ENCODE peak calls at places on chromosomes 7 and 10, in nine cellular contexts. One of them, this sample, is unnamed.

GRCh38 chr7:34739651-34740300 is 81.8 kb downstream of the NPSR1 start:
- DNase-seq in NCI-H460: no peak
- DNase-seq in brain pericyte: no peak
- DNase-seq in H54: no peak
- DNase-seq in NCI-H2029: no peak
- DNase-seq in iPS DF 6.9: no peak
- DNase-seq in endothelial cell: no peak
- DNase-seq in B cell: no peak
- DNase-seq in activated B cell treated with CpG ODN at 0.5 μM for 24 hours: no peak
- DNase-seq in this sample: no peak

GRCh38 chr7:129271500-129272355 is 46.9 kb downstream of the AHCYL2 start:
- DNase-seq in B cell: peak; percentile 58
- DNase-seq in NCI-H2029: peak; percentile 26
- DNase-seq in H54: peak; percentile 13
- DNase-seq in activated B cell treated with CpG ODN at 0.5 μM for 24 hours: no peak
- DNase-seq in iPS DF 6.9: peak; percentile 50
- DNase-seq in NCI-H460: peak; percentile 48
- DNase-seq in endothelial cell: peak; percentile 69
- DNase-seq in brain pericyte: peak; percentile 26
- DNase-seq in this sample: peak; percentile 77

GRCh38 chr7:8092140-8092539 is 123.5 kb downstream of the GLCCI1 start:
- DNase-seq in B cell: no peak
- DNase-seq in NCI-H460: no peak
- DNase-seq in NCI-H2029: no peak
- DNase-seq in H54: no peak
- DNase-seq in brain pericyte: no peak
- DNase-seq in endothelial cell: no peak
- DNase-seq in activated B cell treated with CpG ODN at 0.5 μM for 24 hours: no peak
- DNase-seq in iPS DF 6.9: no peak
- DNase-seq in this sample: no peak

GRCh38 chr10:35626971-35627507 is 15.1 kb downstream of the FZD8 start:
- DNase-seq in brain pericyte: no peak
- DNase-seq in H54: no peak
- DNase-seq in NCI-H2029: no peak
- DNase-seq in endothelial cell: no peak
- DNase-seq in NCI-H460: no peak
- DNase-seq in iPS DF 6.9: no peak
- DNase-seq in B cell: no peak
- DNase-seq in activated B cell treated with CpG ODN at 0.5 μM for 24 hours: no peak
- DNase-seq in this sample: no peak

GRCh38 chr7:134654104-134654775 is 7.6 kb downstream of the BPGM start:
- DNase-seq in activated B cell treated with CpG ODN at 0.5 μM for 24 hours: no peak
- DNase-seq in endothelial cell: no peak
- DNase-seq in B cell: no peak
- DNase-seq in NCI-H460: no peak
- DNase-seq in NCI-H2029: no peak
- DNase-seq in iPS DF 6.9: no peak
- DNase-seq in H54: no peak
- DNase-seq in brain pericyte: no peak
- DNase-seq in this sample: no peak

GRCh38 chr7:148804343-148805234 is 79.5 kb downstream of the EZH2 start:
- DNase-seq in iPS DF 6.9: no peak
- DNase-seq in H54: no peak
- DNase-seq in B cell: no peak
- DNase-seq in NCI-H460: no peak
- DNase-seq in endothelial cell: no peak
- DNase-seq in NCI-H2029: no peak
- DNase-seq in brain pericyte: no peak
- DNase-seq in activated B cell treated with CpG ODN at 0.5 μM for 24 hours: no peak
- DNase-seq in this sample: no peak

GRCh38 chr7:24703296-24703695 is 54.0 kb downstream of the GSDME start:
- DNase-seq in endothelial cell: no peak
- DNase-seq in activated B cell treated with CpG ODN at 0.5 μM for 24 hours: no peak
- DNase-seq in iPS DF 6.9: no peak
- DNase-seq in brain pericyte: no peak
- DNase-seq in B cell: no peak
- DNase-seq in NCI-H460: no peak
- DNase-seq in H54: no peak
- DNase-seq in NCI-H2029: no peak
- DNase-seq in this sample: no peak

GRCh38 chr10:77120012-77120411 is 517.6 kb downstream of the KCNMA1 start:
- DNase-seq in endothelial cell: no peak
- DNase-seq in B cell: no peak
- DNase-seq in H54: no peak
- DNase-seq in iPS DF 6.9: no peak
- DNase-seq in NCI-H460: no peak
- DNase-seq in brain pericyte: no peak
- DNase-seq in activated B cell treated with CpG ODN at 0.5 μM for 24 hours: no peak
- DNase-seq in NCI-H2029: no peak
- DNase-seq in this sample: no peak

GRCh38 chr7:135773451-135773850 is 24.8 kb upstream of the FAM180A start:
- DNase-seq in endothelial cell: no peak
- DNase-seq in NCI-H2029: peak; percentile 86
- DNase-seq in NCI-H460: no peak
- DNase-seq in brain pericyte: no peak
- DNase-seq in B cell: no peak
- DNase-seq in activated B cell treated with CpG ODN at 0.5 μM for 24 hours: no peak
- DNase-seq in iPS DF 6.9: no peak
- DNase-seq in H54: no peak
- DNase-seq in this sample: no peak

GRCh38 chr10:22022257-22023051 is 18.9 kb upstream of the DNAJC1 start:
- DNase-seq in brain pericyte: no peak
- DNase-seq in H54: no peak
- DNase-seq in activated B cell treated with CpG ODN at 0.5 μM for 24 hours: no peak
- DNase-seq in NCI-H460: no peak
- DNase-seq in B cell: peak; percentile 14
- DNase-seq in endothelial cell: no peak
- DNase-seq in NCI-H2029: no peak
- DNase-seq in iPS DF 6.9: no peak
- DNase-seq in this sample: peak; percentile 8

GRCh38 chr10:118564652-118565051 is 30.8 kb downstream of the PRLHR start:
- DNase-seq in endothelial cell: peak; percentile 43
- DNase-seq in NCI-H2029: no peak
- DNase-seq in activated B cell treated with CpG ODN at 0.5 μM for 24 hours: no peak
- DNase-seq in B cell: no peak
- DNase-seq in brain pericyte: no peak
- DNase-seq in H54: no peak
- DNase-seq in NCI-H460: peak; percentile 11
- DNase-seq in iPS DF 6.9: peak; percentile 39
- DNase-seq in this sample: no peak

This sample was measured in NB4.